ENCODE peak calls at places on chromosomes 4 and X, in seven cellular contexts. C is mesendoderm, R is fibroblast of lung, W is H7, J is GM23248, F is mammary epithelial cell, L is GM12865. V is an unnamed sample.

GRCh38 chrX:56310581-56310980 is 78.4 kb downstream of the KLF8 start:
- DNase-seq in R (no peak), F (no peak), C (no peak), J (no peak), L (no peak), W (no peak), V (peak; percentile 64)

GRCh38 chr4:42167709-42168108 is 15.3 kb upstream of the BEND4 start:
- DNase-seq in W (no peak), R (no peak), L (peak; percentile 77), F (no peak), J (no peak), C (peak; percentile 36), V (no peak)

GRCh38 chr4:84678976-84679744 is 96.2 kb downstream of the CDS1 start:
- DNase-seq in J (peak; percentile 2), W (no peak), C (peak; percentile 16), L (no peak), F (no peak), R (no peak), V (no peak)

GRCh38 chrX:13396887-13397286 is 77.0 kb upstream of the ATXN3L start:
- DNase-seq in R (peak; percentile 70), W (no peak), F (peak; percentile 29), L (no peak), C (no peak), J (peak; percentile 57), V (peak; percentile 14)

GRCh38 chr4:7648813-7649395 is 214.2 kb upstream of the PSAPL1 start:
- DNase-seq in L (no peak), J (no peak), F (no peak), C (no peak), W (no peak), R (no peak), V (no peak)

GRCh38 chr4:174646326-174646725 is 124.0 kb upstream of the HPGD start:
- DNase-seq in R (no peak), W (no peak), C (peak; percentile 7), L (no peak), J (no peak), F (no peak), V (no peak)

GRCh38 chr4:9970399-9971011 is 50.8 kb downstream of the SLC2A9 start:
- DNase-seq in J (no peak), R (no peak), W (no peak), C (no peak), L (peak; percentile 81), F (no peak), V (no peak)

GRCh38 chr4:27112587-27112986 is 251.9 kb downstream of the STIM2 start:
- DNase-seq in W (no peak), J (no peak), L (no peak), F (no peak), C (no peak), R (no peak), V (no peak)

GRCh38 chr4:182578402-182578801 is 335.2 kb downstream of the TENM3 start:
- DNase-seq in J (peak; percentile 64), W (no peak), R (peak; percentile 42), C (peak; percentile 93), F (peak; percentile 84), L (no peak), V (peak; percentile 90)

GRCh38 chr4:48102303-48102702 is 31.7 kb downstream of the TXK start:
- DNase-seq in C (no peak), J (no peak), L (no peak), R (no peak), W (no peak), F (no peak), V (no peak)

GRCh38 chr4:120055167-120055566 is 11.5 kb downstream of the MAD2L1 start:
- DNase-seq in R (peak; percentile 56), J (no peak), F (no peak), W (no peak), C (no peak), L (no peak), V (no peak)

GRCh38 chr4:120057416-120057815 is 9.2 kb downstream of the MAD2L1 start:
- DNase-seq in F (no peak), J (no peak), R (no peak), C (no peak), W (no peak), L (no peak), V (no peak)

GRCh38 chr4:120055795-120056194 is 10.9 kb downstream of the MAD2L1 start:
- DNase-seq in F (no peak), J (no peak), L (no peak), R (no peak), C (no peak), W (no peak), V (no peak)

GRCh38 chr4:120053916-120054315 is 12.7 kb downstream of the MAD2L1 start:
- DNase-seq in L (no peak), C (no peak), W (no peak), R (no peak), J (no peak), F (no peak), V (no peak)

DNA sequence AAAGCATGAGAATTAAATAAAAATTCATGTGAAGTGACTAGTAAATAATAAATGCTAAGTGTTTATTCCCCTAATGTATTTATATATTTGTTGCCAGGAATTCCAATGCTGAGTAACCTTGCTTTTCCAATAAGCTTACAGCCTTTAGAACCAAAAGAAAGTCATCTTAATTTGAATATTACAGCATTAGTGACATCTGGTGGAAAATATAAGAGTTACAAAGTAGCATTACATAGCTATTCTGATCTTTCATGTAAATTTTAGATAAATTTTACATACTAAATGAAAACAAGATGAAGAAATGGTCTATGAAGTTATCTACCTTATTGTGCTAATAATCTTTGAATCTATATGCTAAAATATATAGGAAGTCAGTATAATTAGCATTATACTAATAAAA is 10.4 kb downstream of the MAD2L1 start:
- DNase-seq in F (no peak), J (peak; percentile 70), W (no peak), C (no peak), L (no peak), R (peak; percentile 75), V (peak; percentile 20)
- H3K4me3 ChIP-seq in F (no peak overlapping the region), J (no peak overlapping the region), W (no peak overlapping the region), C (no peak overlapping the region), L (no peak overlapping the region), R (no peak overlapping the region), V (no peak overlapping the region)

GRCh38 chr4:121377065-121377464 is 3.8 kb downstream of the QRFPR start:
- DNase-seq in F (no peak), C (no peak), R (no peak), J (no peak), W (no peak), L (no peak), V (no peak)

GRCh38 chr4:121376541-121376940 is 4.3 kb downstream of the QRFPR start:
- DNase-seq in W (no peak), F (no peak), R (no peak), C (no peak), L (no peak), J (no peak), V (peak; percentile 27)

GRCh38 chr4:121379276-121379675 is 1.5 kb downstream of the QRFPR start:
- DNase-seq in F (no peak), W (no peak), J (no peak), C (no peak), L (no peak), R (no peak), V (no peak)

GRCh38 chr4:121381148-121381462 is 287 bp upstream of the QRFPR start:
- DNase-seq in F (no peak), W (no peak), J (no peak), C (no peak), L (no peak), R (no peak), V (no peak)

GRCh38 chr4:121380448-121381147 is at the start of gene QRFPR:
- DNase-seq in F (peak; percentile 71), J (peak; percentile 14), C (peak; percentile 71), W (peak; percentile 72), R (no peak), L (no peak), V (peak; percentile 66)
- H3K4me3 ChIP-seq in F (peak within 1 kb of the TSS; percentile 75), J (peak within 1 kb of the TSS; percentile 37), C (peak within 1 kb of the TSS; percentile 38), W (peak within 1 kb of the TSS; percentile 50), R (peak within 1 kb of the TSS; percentile 29), L (no peak within 1 kb of the TSS), V (peak within 1 kb of the TSS; percentile 46)

DNA sequence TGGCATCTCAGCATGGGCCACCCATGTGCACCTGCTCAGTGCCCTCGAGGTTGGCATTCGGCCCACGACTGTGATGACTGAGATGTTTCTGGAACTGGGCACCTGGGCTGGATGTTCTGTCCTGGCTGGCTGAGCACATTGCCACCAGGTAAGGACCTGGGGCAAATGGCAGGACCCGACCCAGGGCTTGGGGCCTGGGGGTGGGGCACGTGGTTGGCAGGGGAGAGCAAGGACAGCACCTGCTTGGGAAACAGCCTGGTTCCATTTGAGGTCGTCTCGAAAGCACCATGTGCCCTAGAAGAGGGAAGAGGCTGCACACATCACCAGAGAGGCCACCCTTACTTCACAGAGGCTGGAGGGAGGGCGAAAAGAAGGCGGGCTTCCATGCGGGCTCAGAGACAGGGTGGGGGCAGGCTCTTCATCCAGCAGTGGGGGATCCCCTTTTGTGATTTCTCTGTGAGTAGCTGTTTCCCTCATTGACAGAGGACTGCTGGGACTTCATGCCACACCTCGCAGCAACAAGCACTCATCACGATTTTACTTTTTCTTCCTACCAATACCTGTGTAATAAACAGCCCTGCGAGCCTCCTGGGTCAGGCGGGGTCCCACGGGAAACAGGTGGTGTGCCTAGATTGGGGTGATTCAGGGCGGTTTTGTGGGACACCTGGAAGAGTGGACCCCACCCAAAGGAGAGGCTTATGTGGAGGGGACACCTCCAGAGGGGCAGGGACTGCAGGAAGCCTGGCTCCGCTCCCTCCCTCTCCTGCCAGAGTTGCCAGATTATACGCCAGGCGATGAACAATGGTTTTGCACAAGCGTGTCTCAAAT is 12.0 kb downstream of the TMEM187 start:
- DNase-seq in W (no peak), R (no peak), F (no peak), C (no peak), J (no peak), L (peak; percentile 80), V (no peak)
- H3K4me3 ChIP-seq in W (no peak overlapping the region), R (no peak overlapping the region), F (no peak overlapping the region), C (no peak overlapping the region), J (no peak overlapping the region), L (peak overlapping the region; percentile 69), V (no peak overlapping the region)

DNA sequence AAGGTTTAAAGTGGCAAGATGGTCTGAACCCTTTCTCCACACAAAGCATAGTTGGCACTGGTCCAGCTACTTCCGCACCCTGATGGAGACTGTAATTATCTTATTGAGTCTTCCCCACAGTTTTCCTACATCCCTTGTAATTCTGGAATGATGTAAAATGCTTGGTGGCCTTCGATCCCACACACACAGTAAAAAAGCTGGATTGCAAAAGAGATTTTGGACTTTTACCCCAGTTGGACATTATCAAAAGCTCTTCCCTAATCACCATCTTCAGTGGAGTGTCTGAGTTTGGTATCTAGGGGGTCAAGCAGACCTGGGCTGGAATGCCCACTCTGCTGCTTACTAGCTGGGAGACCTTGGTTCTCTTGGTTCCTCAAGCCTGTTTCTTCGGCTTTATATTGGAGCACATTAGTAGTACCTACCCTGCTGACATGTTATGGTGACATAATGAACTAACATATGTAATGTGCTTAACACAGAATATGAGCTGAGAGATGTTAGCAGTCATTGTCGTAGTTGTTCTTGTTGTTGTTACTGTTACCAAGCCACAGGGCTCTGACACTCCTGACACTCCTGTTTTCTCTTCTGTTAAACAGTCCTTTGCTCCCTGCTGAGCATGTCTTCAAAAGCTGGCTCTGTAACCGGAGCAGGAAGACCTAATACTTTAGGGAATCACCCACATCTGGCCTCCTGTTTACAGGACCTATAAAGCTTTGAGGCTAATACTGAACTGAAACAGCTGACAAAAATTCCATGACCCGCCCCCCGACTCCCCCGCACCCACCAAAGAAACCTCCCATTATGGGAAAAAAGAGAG is 4.8 kb downstream of the SRPX2 start:
- DNase-seq in F (no peak), R (peak; percentile 85), J (peak; percentile 79), C (peak; percentile 76), W (no peak), L (no peak), V (peak; percentile 38)
- H3K4me3 ChIP-seq in F (no peak overlapping the region), R (peak overlapping the region; percentile 27), J (peak overlapping the region; percentile 67), C (no peak overlapping the region), W (no peak overlapping the region), L (no peak overlapping the region), V (no peak overlapping the region)